ENCODE peak calls at places on chromosomes 4 and X, in eight cellular contexts. I is LHCN-M2; P is GM23338; O is ELF-1; Q is activated CD4-positive, alpha-beta T cell treated with anti-CD3 and anti-CD28 coated beads, Interleukin-2, amount 10 ng/mL, durations not matched to agents 7 days and 5 days; A is fibroblast of mammary gland; N is KG1; K is vagina. H is an unnamed sample.

GRCh38 chr4:2901186-2901585 is 57.5 kb downstream of the ADD1 start:
- DNase-seq in N (no peak), O (no peak), K (no peak), A (no peak), I (no peak), P (no peak), Q (no peak), H (no peak)

GRCh38 chr4:184400891-184401290 is 73.5 kb downstream of the IRF2 start:
- DNase-seq in P (no peak), A (no peak), K (no peak), N (no peak), O (no peak), I (no peak), Q (no peak), H (no peak)

GRCh38 chr4:180695851-180696250 is 1547.4 kb upstream of the TENM3 start:
- DNase-seq in N (no peak), A (peak), K (no peak), O (no peak), Q (no peak), P (no peak), I (no peak), H (no peak)

GRCh38 chrX:123860506-123860840 is 620 bp downstream of the XIAP start:
- DNase-seq in K (no peak), P (no peak), I (no peak), A (no peak), O (no peak), N (peak), Q (peak), H (peak)

GRCh38 chrX:17736856-17737706 is at the start of gene SCML1:
- DNase-seq in O (peak), N (no peak), I (peak), A (peak), P (peak), Q (peak), K (no peak), H (peak)

GRCh38 chr4:147518846-147519767 is 38.2 kb downstream of the EDNRA start:
- DNase-seq in N (no peak), P (peak), O (peak), A (peak), I (peak), Q (peak), K (no peak), H (peak)

GRCh38 chr4:180617203-180617602 is 1626.0 kb upstream of the TENM3 start:
- DNase-seq in P (peak), Q (no peak), N (no peak), O (peak), I (no peak), K (no peak), A (peak), H (no peak)

GRCh38 chr4:86184216-86184915 is 175.5 kb downstream of the MAPK10 start:
- DNase-seq in N (no peak), I (no peak), A (peak), P (no peak), Q (no peak), K (no peak), O (no peak), H (no peak)

GRCh38 chr4:98663226-98664006 is 5.0 kb upstream of the TSPAN5 start:
- DNase-seq in Q (peak), P (no peak), K (no peak), A (no peak), O (no peak), N (peak), I (no peak), H (peak)

GRCh38 chr4:7166286-7166685 is 26.1 kb upstream of the SORCS2 start:
- DNase-seq in A (no peak), I (no peak), O (no peak), K (peak), P (no peak), Q (no peak), N (no peak), H (no peak)

GRCh38 chr4:41472098-41472497 is 65.9 kb upstream of the LIMCH1 start:
- DNase-seq in Q (no peak), K (no peak), O (no peak), P (no peak), I (no peak), N (no peak), A (no peak), H (no peak)

GRCh38 chr4:2830632-2831610 is 12.7 kb upstream of the ADD1 start:
- DNase-seq in O (no peak), Q (no peak), K (no peak), P (no peak), A (no peak), I (no peak), N (no peak), H (no peak)

GRCh38 chrX:44992775-44993174 is 119.8 kb downstream of the KDM6A start:
- DNase-seq in N (no peak), K (no peak), P (no peak), A (no peak), O (no peak), I (no peak), Q (no peak), H (no peak)

GRCh38 chrX:11138498-11139390 is 27.6 kb downstream of the HCCS start:
- DNase-seq in N (no peak), A (no peak), O (no peak), I (no peak), P (no peak), K (no peak), Q (no peak), H (no peak)

GRCh38 chrX:1851527-1851926 is 236.7 kb downstream of the ASMT start:
- DNase-seq in A (no peak), O (peak), Q (no peak), K (no peak), P (no peak), I (no peak), N (no peak), H (no peak)

GRCh38 chrX:150337026-150337425 is 26.1 kb upstream of the MAMLD1 start:
- DNase-seq in Q (no peak), N (no peak), O (no peak), P (no peak), I (no peak), K (no peak), A (no peak), H (no peak)

GRCh38 chr4:2745981-2746806 is 9.9 kb downstream of the TNIP2 start:
- DNase-seq in N (no peak), I (peak), O (peak), P (no peak), Q (peak), K (no peak), A (peak), H (peak)

GRCh38 chrX:32532282-32532681 is 679.1 kb downstream of the DMD start:
- DNase-seq in K (no peak), A (no peak), N (no peak), Q (no peak), P (no peak), I (peak), O (no peak), H (no peak)

GRCh38 chr4:139660518-139661149 is 5.0 kb upstream of the MGST2 start:
- DNase-seq in O (no peak), Q (no peak), I (no peak), P (no peak), K (no peak), N (no peak), A (no peak), H (no peak)

GRCh38 chrX:69412661-69413060 is 91.5 kb upstream of the NALF2 start:
- DNase-seq in I (no peak), A (no peak), K (no peak), N (no peak), P (no peak), Q (no peak), O (no peak), H (no peak)

GRCh38 chr4:107937040-107937439 is 5.7 kb downstream of the CYP2U1 start:
- DNase-seq in O (no peak), I (no peak), K (no peak), P (no peak), Q (no peak), A (no peak), N (no peak), H (no peak)

GRCh38 chrX:4240541-4241194 is 527.2 kb upstream of the PRKX start:
- DNase-seq in Q (no peak), O (no peak), A (no peak), I (no peak), P (no peak), N (no peak), K (no peak), H (peak)

GRCh38 chr4:169017971-169018370 is 7.9 kb upstream of the CBR4 start:
- DNase-seq in A (no peak), O (no peak), Q (no peak), N (no peak), P (peak), K (no peak), I (no peak), H (no peak)

H was measured in CD8-positive, alpha-beta memory T cell.